ENCODE peak calls at places on chromosomes 3 and 15, in six cellular contexts. A is dorsolateral prefrontal cortex; F is GM13976; U is CD4-positive, alpha-beta T cell; B is colonic mucosa; X is esophagus muscularis mucosa. I is an unnamed sample.

GRCh38 chr15:60299452-60300047 is 98.2 kb downstream of the ANXA2 start:
- DNase-seq in A (peak; percentile 10), F (no peak), U (no peak), B (peak; percentile 26), X (peak; percentile 72), I (no peak)

GRCh38 chr3:100637197-100637631 is 27.8 kb downstream of the ADGRG7 start:
- DNase-seq in A (no peak), F (no peak), U (no peak), B (no peak), X (no peak), I (no peak)

GRCh38 chr3:134387293-134387692 is 13.0 kb upstream of the AMOTL2 start:
- DNase-seq in A (no peak), F (no peak), U (no peak), B (no peak), X (peak; percentile 57), I (no peak)

GRCh38 chr15:51908312-51908711 is 63.3 kb downstream of the LEO1 start:
- DNase-seq in A (no peak), F (no peak), U (no peak), B (no peak), X (no peak), I (no peak)

GRCh38 chr15:82298520-82298919 is 35.9 kb downstream of the SAXO2 start:
- DNase-seq in A (no peak), F (no peak), U (peak; percentile 57), B (no peak), X (peak; percentile 62), I (no peak)

GRCh38 chr15:75065851-75066509 is 42.6 kb downstream of the PPCDC start:
- DNase-seq in A (no peak), F (no peak), U (no peak), B (no peak), X (no peak), I (no peak)

GRCh38 chr3:117706037-117706436 is 996.5 kb downstream of the TUSC7 start:
- DNase-seq in A (no peak), F (no peak), U (no peak), B (no peak), X (no peak), I (no peak)

GRCh38 chr15:66294157-66294931 is 976 bp downstream of the DIS3L start:
- DNase-seq in A (peak; percentile 7), F (peak; percentile 42), U (peak; percentile 5), B (peak; percentile 66), X (no peak), I (no peak)

GRCh38 chr15:56744701-56745683 is 11.7 kb upstream of the ZNF280D start:
- DNase-seq in A (no peak), F (no peak), U (no peak), B (no peak), X (no peak), I (no peak)

GRCh38 chr3:197216169-197216860 is 82.1 kb downstream of the DLG1 start:
- DNase-seq in A (no peak), F (no peak), U (no peak), B (no peak), X (no peak), I (no peak)

GRCh38 chr3:98777801-98778220 is 14.7 kb downstream of the ST3GAL6 start:
- DNase-seq in A (no peak), F (no peak), U (no peak), B (no peak), X (no peak), I (no peak)

GRCh38 chr3:155581579-155581978 is 163.3 kb downstream of the PLCH1 start:
- DNase-seq in A (no peak), F (no peak), U (no peak), B (no peak), X (no peak), I (no peak)

GRCh38 chr3:11373235-11373634 is 101.0 kb downstream of the ATG7 start:
- DNase-seq in A (no peak), F (no peak), U (no peak), B (no peak), X (no peak), I (no peak)

GRCh38 chr3:14274999-14275961 is 96.7 kb downstream of the LSM3 start:
- DNase-seq in A (no peak), F (peak; percentile 55), U (no peak), B (no peak), X (no peak), I (no peak)

GRCh38 chr3:48423241-48423882 is 6.5 kb downstream of the PLXNB1 start:
- DNase-seq in A (no peak), F (no peak), U (no peak), B (no peak), X (no peak), I (no peak)

GRCh38 chr3:56422316-56422715 is 46.0 kb downstream of the ERC2 start:
- DNase-seq in A (no peak), F (no peak), U (no peak), B (no peak), X (no peak), I (no peak)

GRCh38 chr15:37199546-37199945 is 99.2 kb upstream of the MEIS2 start:
- DNase-seq in A (no peak), F (no peak), U (no peak), B (no peak), X (no peak), I (no peak)

GRCh38 chr3:197847866-197848401 is 56.9 kb downstream of the LRCH3 start:
- DNase-seq in A (no peak), F (peak; percentile 79), U (peak; percentile 16), B (peak; percentile 22), X (no peak), I (no peak)

GRCh38 chr3:194462936-194463335 is 23.9 kb downstream of the ATP13A3 start:
- DNase-seq in A (no peak), F (no peak), U (no peak), B (no peak), X (no peak), I (no peak)

GRCh38 chr3:138434276-138434874 is at the start of gene ESYT3:
- DNase-seq in A (peak; percentile 69), F (peak; percentile 54), U (peak; percentile 9), B (peak; percentile 83), X (no peak), I (peak; percentile 47)

GRCh38 chr15:34620814-34621213 is 37.4 kb upstream of the GOLGA8B start:
- DNase-seq in A (no peak), F (no peak), U (no peak), B (no peak), X (no peak), I (no peak)

GRCh38 chr3:170621256-170621655 is 35.4 kb upstream of the SLC7A14 start:
- DNase-seq in A (no peak), F (no peak), U (no peak), B (no peak), X (no peak), I (no peak)

GRCh38 chr3:135878501-135878900 is 87.0 kb upstream of the PPP2R3A start:
- DNase-seq in A (no peak), F (no peak), U (no peak), B (no peak), X (no peak), I (no peak)

GRCh38 chr3:39000008-39000450 is 51.7 kb downstream of the SCN11A start:
- DNase-seq in A (no peak), F (peak; percentile 66), U (no peak), B (no peak), X (peak; percentile 42), I (no peak)

GRCh38 chr3:2826036-2826435 is 284.1 kb downstream of the IL5RA start:
- DNase-seq in A (peak; percentile 73), F (no peak), U (no peak), B (no peak), X (no peak), I (no peak)

GRCh38 chr3:183324083-183324482 is 71.0 kb downstream of the B3GNT5 start:
- DNase-seq in A (no peak), F (no peak), U (no peak), B (no peak), X (peak; percentile 24), I (no peak)

GRCh38 chr3:46926039-46926438 is 48.5 kb downstream of the PTH1R start:
- DNase-seq in A (no peak), F (no peak), U (no peak), B (no peak), X (no peak), I (no peak)

GRCh38 chr15:66714543-66714981 is 12.5 kb downstream of the SMAD6 start:
- DNase-seq in A (no peak), F (no peak), U (no peak), B (no peak), X (no peak), I (no peak)

GRCh38 chr15:45611305-45611704 is 23.5 kb upstream of the SQOR start:
- DNase-seq in A (no peak), F (peak; percentile 33), U (no peak), B (no peak), X (no peak), I (no peak)

GRCh38 chr3:42600958-42601675 is 631 bp downstream of the NKTR start:
- DNase-seq in A (peak; percentile 52), F (peak; percentile 43), U (peak; percentile 38), B (peak; percentile 67), X (peak; percentile 94), I (no peak)
- TF ChIP-seq CTCF in A (no peak), F (no peak), U (no peak), B (no peak), X (peak; percentile 34), I (no peak)

GRCh38 chr3:12541625-12542024 is 3.7 kb downstream of the MKRN2OS start:
- DNase-seq in A (no peak), F (no peak), U (no peak), B (no peak), X (no peak), I (no peak)
- TF ChIP-seq CTCF in A (no peak), F (no peak), U (no peak), B (no peak), X (peak; percentile 21), I (peak; percentile 52)

GRCh38 chr15:97177135-97177704 is 783.3 kb upstream of the ARRDC4 start:
- DNase-seq in A (no peak), F (no peak), U (no peak), B (no peak), X (no peak), I (peak; percentile 10)
- TF ChIP-seq CTCF in A (no peak), F (no peak), U (no peak), B (no peak), X (no peak), I (no peak)

DNA sequence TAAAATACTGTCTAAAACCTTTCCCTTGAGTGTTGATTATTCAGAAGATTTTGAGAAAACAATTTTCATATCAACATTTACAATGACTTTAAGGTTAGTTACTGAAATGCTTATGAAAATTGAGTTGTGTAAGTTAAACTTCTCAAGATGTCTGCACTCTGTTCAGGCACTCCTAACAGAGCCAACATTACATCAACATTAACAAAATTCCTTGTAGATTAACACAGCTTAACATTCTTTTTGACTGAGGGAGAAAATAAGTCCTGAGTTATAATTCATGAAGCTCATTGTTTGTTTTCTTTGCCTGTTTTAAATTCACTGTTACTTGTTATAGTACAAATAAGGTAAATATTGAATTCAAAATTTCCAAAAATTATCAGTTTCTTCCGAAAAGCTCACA is 9.0 kb downstream of the ACKR4 start:
- DNase-seq in A (no peak), F (no peak), U (no peak), B (no peak), X (no peak), I (no peak)
- TF ChIP-seq CTCF in A (no peak), F (no peak), U (no peak), B (no peak), X (no peak), I (no peak)